ENCODE peak calls at places on chromosomes 4 and X, in nine cellular contexts. P, F, N, U, X, K, Y, G and Z are unnamed samples. For H3K4me1, the result is how much of the 10 kb centered on the place peaks cover.

GRCh38 chr4:186643501-186644315 is 79.9 kb downstream of the FAT1 start:
- DNase-seq in X (peak), N (no peak), U (no peak), F (no peak), P (no peak), G (no peak), K (no peak), Y (no peak), Z (no peak)

GRCh38 chr4:95693594-95693993 is 144.8 kb upstream of the UNC5C start:
- DNase-seq in P (no peak), G (no peak), U (peak), N (no peak), X (no peak), F (no peak), K (no peak), Y (no peak), Z (peak)

GRCh38 chrX:3631196-3631595 is 82.3 kb downstream of the PRKX start:
- DNase-seq in K (no peak), G (no peak), U (no peak), X (no peak), N (no peak), F (no peak), P (no peak), Y (no peak), Z (no peak)

GRCh38 chr4:134865675-134866074 is 664.1 kb upstream of the PABPC4L start:
- DNase-seq in P (no peak), G (no peak), K (no peak), U (no peak), N (no peak), F (no peak), X (no peak), Y (no peak), Z (no peak)

GRCh38 chrX:30957753-30958152 is 68.7 kb upstream of the TAB3 start:
- DNase-seq in U (no peak), X (peak), F (no peak), G (no peak), K (peak), N (no peak), P (no peak), Y (peak), Z (no peak)

GRCh38 chrX:103520391-103520790 is 1.1 kb upstream of the RAB40A start:
- DNase-seq in G (no peak), F (no peak), N (no peak), U (no peak), K (no peak), X (no peak), P (no peak), Y (no peak), Z (no peak)

GRCh38 chr4:53747401-53747800 is 156.1 kb upstream of the LNX1 start:
- DNase-seq in G (no peak), F (no peak), P (no peak), X (no peak), U (no peak), K (no peak), Y (no peak), N (no peak), Z (no peak)

GRCh38 chrX:40127052-40127451 is 29.3 kb upstream of the BCOR start:
- DNase-seq in G (no peak), U (no peak), N (no peak), F (no peak), Y (no peak), P (no peak), X (no peak), K (no peak), Z (no peak)

GRCh38 chr4:128639586-128640270 is 169.8 kb upstream of the JADE1 start:
- DNase-seq in N (no peak), P (no peak), F (no peak), K (no peak), Y (no peak), U (no peak), G (no peak), X (no peak), Z (no peak)

GRCh38 chr4:56979674-56980073 is 978 bp downstream of the POLR2B start:
- DNase-seq in F (peak), U (peak), K (no peak), X (peak), P (peak), G (no peak), Y (no peak), N (no peak), Z (no peak)

GRCh38 chr4:40856836-40857362 is 107.1 kb downstream of the NSUN7 start:
- DNase-seq in X (peak), U (peak), K (peak), Y (peak), F (peak), G (peak), P (no peak), N (peak), Z (peak)

GRCh38 chr4:106868381-106869035 is 167.6 kb downstream of the DKK2 start:
- DNase-seq in P (no peak), Y (no peak), K (no peak), N (no peak), X (no peak), G (no peak), U (no peak), F (no peak), Z (no peak)

GRCh38 chr4:161273607-161274006 is 890.2 kb downstream of the FSTL5 start:
- DNase-seq in G (no peak), U (no peak), X (no peak), K (no peak), Y (no peak), N (no peak), P (no peak), F (no peak), Z (no peak)

DNA sequence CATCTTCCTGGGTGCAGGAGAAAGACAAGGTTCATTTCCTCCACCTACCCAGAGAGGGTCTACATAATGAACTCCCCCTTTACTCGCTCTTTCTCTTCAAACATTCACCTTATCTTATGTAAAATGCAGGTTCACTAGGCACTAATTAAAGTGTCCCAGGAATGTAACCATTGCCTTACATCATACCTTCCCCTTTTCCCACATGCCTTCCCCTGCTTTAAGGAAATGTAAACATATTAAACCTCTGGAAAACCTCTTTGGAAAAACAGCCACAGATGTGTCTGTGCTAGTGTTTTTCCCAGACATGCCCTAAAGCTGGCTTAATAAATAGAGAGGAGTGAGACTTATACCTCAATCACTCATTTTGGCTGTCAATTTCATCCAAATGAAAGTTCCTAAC is 15.8 kb downstream of the TBC1D9 start:
- DNase-seq in G (no peak), K (no peak), F (no peak), N (no peak), X (no peak), U (no peak), Y (no peak), P (no peak), Z (no peak)
- H3K4me3 ChIP-seq in G (no peak), K (no peak), F (no peak), N (no peak), X (no peak), U (no peak), Y (no peak), P (no peak), Z (no peak)

DNA sequence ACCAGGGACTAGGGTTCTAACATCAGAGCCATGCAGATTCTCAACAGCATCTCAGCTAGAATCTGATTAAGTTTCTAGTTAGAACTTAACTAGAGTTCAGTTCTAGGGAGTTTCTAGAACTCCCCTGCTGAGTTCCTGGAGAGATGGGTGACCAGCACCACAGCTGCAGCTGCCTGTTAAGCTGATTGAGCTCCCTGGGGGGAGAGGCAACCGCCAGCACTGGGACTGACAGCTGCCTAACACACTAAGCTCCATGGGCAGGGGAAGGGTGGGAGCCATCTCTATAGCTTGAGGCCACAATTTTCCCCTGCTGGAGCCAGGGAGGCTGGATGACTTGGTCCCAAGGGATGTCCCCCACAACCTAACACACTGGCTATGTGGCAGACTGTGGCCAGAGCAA is 84.2 kb downstream of the CHIC1 start:
- DNase-seq in G (no peak), P (no peak), N (no peak), X (no peak), U (no peak), K (no peak), Y (no peak), F (no peak), Z (no peak)
- H3K4me1 ChIP-seq in G (under half), P (under half), N (under half), X (under half), U (under half), K (under half), Y (under half), F (under half), Z (under half)

GRCh38 chr4:126956192-126956897 is 676.4 kb upstream of the INTU start:
- DNase-seq in U (no peak), K (no peak), Y (no peak), G (peak), P (no peak), X (no peak), F (no peak), N (no peak), Z (no peak)

GRCh38 chr4:126960760-126961159 is 672.0 kb upstream of the INTU start:
- DNase-seq in X (no peak), K (no peak), G (no peak), N (no peak), U (no peak), Y (no peak), F (no peak), P (no peak), Z (no peak)

GRCh38 chr4:126955292-126956191 is 677.2 kb upstream of the INTU start:
- DNase-seq in U (no peak), G (peak), K (no peak), F (no peak), Y (no peak), X (no peak), P (no peak), N (no peak), Z (no peak)

GRCh38 chr4:126957555-126958440 is 675.0 kb upstream of the INTU start:
- DNase-seq in P (no peak), Y (no peak), N (no peak), X (no peak), K (no peak), U (no peak), G (no peak), F (no peak), Z (no peak)

GRCh38 chr4:126958482-126958881 is 674.3 kb upstream of the INTU start:
- DNase-seq in G (no peak), F (no peak), K (no peak), N (no peak), X (no peak), U (no peak), P (no peak), Y (no peak), Z (no peak)
- H3K4me3 ChIP-seq in G (no peak), F (no peak), K (no peak), N (no peak), X (no peak), U (no peak), P (no peak), Y (no peak), Z (no peak)

GRCh38 chr4:123353656-123354055 is 42.9 kb upstream of the SPRY1 start:
- DNase-seq in P (no peak), K (no peak), F (no peak), N (no peak), Y (no peak), U (no peak), X (no peak), G (no peak), Z (no peak)

GRCh38 chr4:123352240-123352945 is 44.2 kb upstream of the SPRY1 start:
- DNase-seq in U (no peak), K (no peak), N (no peak), G (no peak), F (no peak), X (no peak), Y (peak), P (no peak), Z (no peak)

GRCh38 chr4:123354701-123355100 is 41.9 kb upstream of the SPRY1 start:
- DNase-seq in K (no peak), G (no peak), U (no peak), F (no peak), P (no peak), Y (no peak), N (no peak), X (no peak), Z (no peak)

GRCh38 chr4:123351713-123352112 is 44.9 kb upstream of the SPRY1 start:
- DNase-seq in Y (no peak), X (peak), P (no peak), G (no peak), U (no peak), K (no peak), F (peak), N (no peak), Z (no peak)

GRCh38 chr4:123352966-123353365 is 43.6 kb upstream of the SPRY1 start:
- DNase-seq in P (no peak), F (no peak), K (no peak), X (no peak), G (no peak), U (no peak), Y (no peak), N (no peak), Z (no peak)
- H3K4me1 ChIP-seq in P (under half), F (under half), K (under half), X (under half), G (under half), U (under half), Y (under half), N (under half), Z (under half)